ENCODE peak calls at places on chromosomes 5 and 9, in four cellular contexts. R is neural progenitor cell; L is effector memory CD4-positive, alpha-beta T cell; W is left ventricle myocardium inferior. V is an unnamed sample. For H3K4me1 and H3K9me3, the result is how much of the 10 kb centered on the place peaks cover.

GRCh38 chr5:179730852-179731251 is 1.8 kb upstream of the MAML1 start:
- DNase-seq in R (no peak), L (no peak), W (no peak), V (no peak)

GRCh38 chr9:95382433-95382832 is 64.9 kb upstream of the FANCC start:
- DNase-seq in R (no peak), L (no peak), W (no peak), V (no peak)

GRCh38 chr5:167241436-167242067 is 1049.9 kb upstream of the WWC1 start:
- DNase-seq in R (no peak), L (no peak), W (no peak), V (no peak)

GRCh38 chr9:81719972-81720371 is 30.6 kb upstream of the TLE1 start:
- DNase-seq in R (no peak), L (no peak), W (no peak), V (no peak)

GRCh38 chr5:153402550-153402949 is 87.9 kb upstream of the GRIA1 start:
- DNase-seq in R (no peak), L (no peak), W (no peak), V (no peak)

GRCh38 chr5:160640417-160640816 is 211.6 kb downstream of the ATP10B start:
- DNase-seq in R (no peak), L (no peak), W (no peak), V (no peak)

GRCh38 chr5:8831854-8832253 is 714.0 kb downstream of the SEMA5A start:
- DNase-seq in R (no peak), L (no peak), W (no peak), V (no peak)

GRCh38 chr5:66923922-66924321 is 272.7 kb downstream of the CD180 start:
- DNase-seq in R (no peak), L (no peak), W (no peak), V (no peak)

GRCh38 chr9:123070210-123070609 is 36.7 kb downstream of the GPR21 start:
- DNase-seq in R (no peak), L (no peak), W (no peak), V (no peak)

GRCh38 chr9:2340046-2340760 is 281.4 kb upstream of the VLDLR start:
- DNase-seq in R (no peak), L (no peak), W (no peak), V (no peak)

GRCh38 chr5:142958933-142959682 is 188.9 kb downstream of the ARHGAP26 start:
- DNase-seq in R (no peak), L (no peak), W (no peak), V (no peak)

GRCh38 chr5:149809919-149810691 is 80.0 kb downstream of the PPARGC1B start:
- DNase-seq in R (no peak), L (no peak), W (no peak), V (no peak)

GRCh38 chr9:127132921-127133647 is 10.6 kb upstream of the ANGPTL2 start:
- DNase-seq in R (peak), L (no peak), W (no peak), V (no peak)

GRCh38 chr5:91956738-91957137 is 573.6 kb upstream of the ARRDC3 start:
- DNase-seq in R (peak), L (no peak), W (no peak), V (no peak)

GRCh38 chr5:53319306-53319705 is 161.1 kb upstream of the FST start:
- DNase-seq in R (no peak), L (no peak), W (no peak), V (no peak)

GRCh38 chr9:89999176-89999533 is 394.3 kb downstream of the GADD45G start:
- DNase-seq in R (no peak), L (no peak), W (no peak), V (no peak)

GRCh38 chr5:145975001-145975360 is 38.6 kb downstream of the SH3RF2 start:
- DNase-seq in R (no peak), L (no peak), W (peak), V (no peak)

GRCh38 chr9:14797442-14797841 is 74.9 kb upstream of the CER1 start:
- DNase-seq in R (no peak), L (no peak), W (no peak), V (no peak)

GRCh38 chr9:93254806-93255519 is 71.0 kb downstream of the WNK2 start:
- DNase-seq in R (no peak), L (no peak), W (no peak), V (no peak)

GRCh38 chr5:116472274-116472673 is 102.3 kb downstream of the SEMA6A start:
- DNase-seq in R (no peak), L (no peak), W (no peak), V (no peak)

GRCh38 chr5:171966270-171966669 is 40.2 kb downstream of the FBXW11 start:
- DNase-seq in R (no peak), L (no peak), W (no peak), V (no peak)

GRCh38 chr5:84181093-84181492 is 203.6 kb downstream of the EDIL3 start:
- DNase-seq in R (no peak), L (no peak), W (no peak), V (no peak)

GRCh38 chr5:74041913-74042312 is 415.9 kb downstream of the ARHGEF28 start:
- DNase-seq in R (no peak), L (no peak), W (no peak), V (no peak)

GRCh38 chr9:38713426-38713825 is 6.5 kb downstream of the FAM240B start:
- DNase-seq in R (no peak), L (no peak), W (no peak), V (no peak)

GRCh38 chr9:81861644-81862043 is 66.6 kb upstream of the SPATA31D4 start:
- DNase-seq in R (no peak), L (no peak), W (no peak), V (no peak)

GRCh38 chr9:127493592-127494303 is 42.4 kb downstream of the LRSAM1 start:
- DNase-seq in R (no peak), L (no peak), W (peak), V (no peak)

GRCh38 chr5:170273968-170274710 is 23.4 kb downstream of the LCP2 start:
- DNase-seq in R (peak), L (no peak), W (no peak), V (peak)

GRCh38 chr5:72505539-72505938 is 1.7 kb downstream of the ZNF366 start:
- DNase-seq in R (no peak), L (no peak), W (no peak), V (no peak)
- H3K4me1 ChIP-seq in R (under half), L (under half), W (half or more), V (under half)

DNA sequence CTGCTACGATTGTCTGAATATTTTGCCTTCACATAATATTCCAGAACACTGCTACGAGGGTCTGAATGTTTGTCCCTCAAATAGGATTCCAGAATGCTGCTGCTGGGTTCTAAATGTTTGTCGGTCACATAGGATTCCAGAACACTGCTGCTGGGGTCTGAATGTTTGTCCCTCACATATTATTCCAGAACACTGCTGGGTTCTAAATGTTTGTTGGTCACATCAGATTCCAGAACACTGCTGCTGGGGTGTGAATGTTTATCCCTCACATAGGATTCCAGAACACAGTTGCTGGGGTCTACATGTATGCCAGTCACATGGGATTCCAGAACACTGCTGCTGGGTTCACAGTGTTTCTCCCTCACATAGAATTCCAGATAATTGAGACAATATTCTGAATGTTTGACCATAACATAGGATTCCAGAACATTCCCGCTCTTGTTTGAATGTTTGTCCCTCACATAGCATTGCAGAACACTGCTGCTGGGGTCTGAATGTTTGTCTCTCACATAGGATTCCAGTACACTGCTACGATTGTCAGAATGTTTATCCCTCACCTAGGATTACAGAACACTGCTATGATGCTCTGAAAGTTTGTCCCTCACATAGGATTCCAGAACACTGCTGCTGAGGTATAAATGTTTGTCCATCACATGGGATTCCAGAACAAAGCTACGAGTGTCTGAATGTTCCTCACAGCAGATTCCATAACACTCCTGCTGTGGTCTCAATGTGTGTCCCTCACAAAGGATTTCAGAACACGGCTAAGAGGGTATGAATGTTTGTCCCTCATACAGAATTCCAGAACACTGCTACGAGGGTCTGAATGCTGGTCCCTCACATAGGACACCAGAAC is 201.8 kb downstream of the FOXD4L6 start:
- DNase-seq in R (no peak), L (no peak), W (no peak), V (no peak)
- H3K9me3 ChIP-seq in R (under half), L (half or more), W (half or more), V (under half)

GRCh38 chr9:653856-654387 is 187.6 kb upstream of the DMRT1 start:
- DNase-seq in R (no peak), L (no peak), W (no peak), V (no peak)
- H3K4me1 ChIP-seq in R (under half), L (under half), W (half or more), V (under half)

GRCh38 chr5:112270299-112271293 is 148.5 kb downstream of the EPB41L4A start:
- DNase-seq in R (no peak), L (no peak), W (no peak), V (no peak)
- H3K9me3 ChIP-seq in R (under half), L (under half), W (under half), V (under half)

GRCh38 chr9:107710988-107711387 is 221.4 kb upstream of the KLF4 start:
- DNase-seq in R (no peak), L (no peak), W (no peak), V (no peak)
- H3K4me1 ChIP-seq in R (under half), L (under half), W (under half), V (under half)

DNA sequence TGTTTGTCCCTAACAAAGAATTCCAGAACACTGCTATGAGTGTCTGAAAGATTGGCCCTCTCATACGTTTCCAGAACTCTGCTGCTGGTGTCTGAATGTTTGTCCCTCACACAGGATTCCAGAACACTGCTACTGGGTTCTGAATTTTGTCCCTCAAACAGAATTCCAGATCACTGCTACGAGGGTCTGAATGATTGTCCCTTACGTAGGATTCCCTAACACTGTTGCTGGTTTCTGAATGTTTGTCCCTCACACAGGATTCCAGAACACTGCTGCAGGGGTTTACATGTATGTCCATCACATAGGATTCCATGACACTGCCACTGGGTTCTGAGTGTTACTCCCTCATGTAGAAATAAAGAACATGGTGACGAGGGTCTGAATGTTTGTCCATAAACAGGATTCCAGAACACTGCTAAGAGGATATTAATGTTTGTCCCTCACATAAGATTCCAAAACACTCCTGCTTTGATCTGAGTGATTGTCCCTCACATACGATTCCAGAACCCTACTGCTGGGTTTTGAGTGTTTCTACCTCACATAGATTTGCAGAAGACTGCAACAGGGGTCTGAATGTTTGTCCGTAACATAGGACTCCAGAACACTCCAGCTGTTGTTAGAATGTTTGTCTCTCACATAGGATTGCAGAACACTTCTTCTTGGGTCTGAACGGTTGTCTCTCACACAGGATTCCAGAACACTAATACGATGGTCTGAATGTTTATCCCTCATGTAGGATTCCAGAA is 214.4 kb downstream of the FOXD4L6 start:
- DNase-seq in R (no peak), L (no peak), W (no peak), V (no peak)
- H3K9me3 ChIP-seq in R (under half), L (half or more), W (half or more), V (under half)

DNA sequence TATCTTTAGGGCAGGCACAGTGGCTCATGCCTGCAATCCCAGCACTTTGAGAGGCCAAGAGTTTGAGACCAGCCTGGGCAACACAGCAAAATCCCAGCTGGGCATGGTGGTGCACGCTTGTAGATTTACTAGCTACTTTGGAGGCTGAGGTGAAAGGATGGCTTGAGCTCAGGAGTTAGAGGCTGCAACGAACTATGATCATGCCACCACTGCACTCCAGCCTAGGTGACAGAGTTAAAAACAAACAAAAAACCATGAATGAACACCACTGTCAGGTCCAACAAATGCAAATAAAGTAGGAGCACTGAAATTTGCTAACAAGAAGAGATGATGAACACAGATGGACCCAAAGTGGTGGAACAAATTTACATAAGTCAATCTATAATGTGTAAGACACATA is 4.9 kb downstream of the PTBP3 start:
- DNase-seq in R (no peak), L (no peak), W (no peak), V (no peak)
- H3K4me1 ChIP-seq in R (under half), L (under half), W (under half), V (under half)

DNA sequence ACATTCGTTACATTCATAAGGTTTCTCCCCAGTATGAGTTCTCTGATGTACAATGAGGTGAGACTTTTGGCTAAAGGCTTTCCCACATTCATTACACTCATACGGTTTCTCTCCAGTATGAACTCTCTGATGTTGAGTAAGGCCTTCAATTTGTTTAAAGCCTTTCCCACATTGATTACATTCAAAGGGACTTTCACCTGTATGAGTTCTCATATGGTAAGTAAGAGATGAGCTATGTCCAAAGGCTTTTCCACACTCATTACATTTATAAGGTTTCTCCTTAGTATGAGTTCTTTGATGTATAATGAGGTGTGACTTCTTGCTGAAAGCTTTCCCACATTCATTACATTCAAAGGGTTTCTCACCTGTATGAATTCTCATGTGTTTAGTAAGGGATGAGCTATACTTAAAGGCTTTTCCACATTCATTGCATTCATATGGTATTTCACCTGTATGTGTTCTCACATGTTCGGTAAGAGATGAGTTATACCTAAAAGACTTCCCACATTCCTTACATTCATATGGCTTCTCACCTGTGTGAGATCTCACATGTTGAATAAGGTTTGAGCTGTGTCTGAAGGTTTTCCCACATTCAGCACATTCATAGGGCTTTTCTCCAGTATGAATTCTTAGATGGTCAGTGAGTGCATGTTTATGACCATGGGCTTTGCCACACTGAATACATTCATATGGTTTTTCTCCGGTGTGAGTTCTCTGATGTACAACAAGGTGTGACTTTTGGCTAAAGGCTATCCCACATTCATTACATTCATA is 13.5 kb downstream of the ZFP37 start:
- DNase-seq in R (no peak), L (no peak), W (no peak), V (no peak)
- H3K9me3 ChIP-seq in R (half or more), L (half or more), W (half or more), V (under half)

GRCh38 chr9:35908484-35909125 is 685 bp upstream of the SPAAR start:
- DNase-seq in R (no peak), L (no peak), W (peak), V (no peak)

GRCh38 chr9:35909687-35910612 is 660 bp downstream of the SPAAR start:
- DNase-seq in R (no peak), L (no peak), W (peak), V (no peak)

GRCh38 chr9:35907732-35908483 is 1.4 kb upstream of the SPAAR start:
- DNase-seq in R (peak), L (no peak), W (peak), V (peak)

GRCh38 chr9:35910613-35911488 is 1.6 kb downstream of the SPAAR start:
- DNase-seq in R (peak), L (no peak), W (peak), V (peak)

GRCh38 chr9:35909274-35909673 is at the start of gene SPAAR:
- DNase-seq in R (no peak), L (no peak), W (peak), V (no peak)
- H3K4me1 ChIP-seq in R (under half), L (under half), W (half or more), V (under half)